ENCODE peak calls at places on chromosomes 16 and 17, in eight cellular contexts. K is Calu3, M is astrocyte, D is endothelial cell, G is mucosa of descending colon, O is heart right ventricle, L is mammary epithelial cell, X is prostate gland. Y is an unnamed sample.

GRCh38 chr16:75273054-75273925 is 21.9 kb upstream of the BCAR1 start:
- DNase-seq in K (no peak), M (peak), D (no peak), G (no peak), O (no peak), L (peak), X (no peak), Y (no peak)

GRCh38 chr16:8678068-8678927 is 3.9 kb downstream of the ABAT start:
- DNase-seq in K (no peak), M (peak), D (no peak), G (no peak), O (no peak), L (peak), X (no peak), Y (no peak)

GRCh38 chr16:85092309-85092708 is 20.0 kb downstream of the CIBAR2 start:
- DNase-seq in K (no peak), M (no peak), D (no peak), G (no peak), O (no peak), L (no peak), X (no peak), Y (no peak)

GRCh38 chr17:61338000-61338864 is 61.4 kb upstream of the TBX2 start:
- DNase-seq in K (no peak), M (peak), D (no peak), G (no peak), O (no peak), L (peak), X (no peak), Y (no peak)

GRCh38 chr16:24149102-24149501 is 107.0 kb upstream of the CACNG3 start:
- DNase-seq in K (no peak), M (no peak), D (no peak), G (no peak), O (no peak), L (no peak), X (no peak), Y (no peak)

GRCh38 chr16:58409316-58409973 is 17.2 kb downstream of the GINS3 start:
- DNase-seq in K (no peak), M (peak), D (no peak), G (no peak), O (peak), L (peak), X (peak), Y (no peak)

GRCh38 chr17:1087381-1088241 is 90.7 kb downstream of the TIMM22 start:
- DNase-seq in K (peak), M (peak), D (peak), G (peak), O (peak), L (peak), X (peak), Y (no peak)

GRCh38 chr17:9598661-9599060 is 22.2 kb downstream of the CFAP52 start:
- DNase-seq in K (no peak), M (no peak), D (no peak), G (no peak), O (no peak), L (peak), X (no peak), Y (no peak)

GRCh38 chr17:27807567-27808470 is 7.5 kb upstream of the NOS2 start:
- DNase-seq in K (peak), M (no peak), D (no peak), G (peak), O (peak), L (no peak), X (no peak), Y (peak)

GRCh38 chr17:978110-979093 is 1.2 kb downstream of the NXN start:
- DNase-seq in K (no peak), M (peak), D (peak), G (no peak), O (peak), L (peak), X (no peak), Y (no peak)

GRCh38 chr16:10831899-10832886 is 13.6 kb upstream of the TVP23A start:
- DNase-seq in K (no peak), M (no peak), D (no peak), G (no peak), O (no peak), L (no peak), X (no peak), Y (no peak)

GRCh38 chr16:15466886-15467781 is 32.7 kb downstream of the BMERB1 start:
- DNase-seq in K (no peak), M (no peak), D (no peak), G (no peak), O (no peak), L (no peak), X (no peak), Y (no peak)

DNA sequence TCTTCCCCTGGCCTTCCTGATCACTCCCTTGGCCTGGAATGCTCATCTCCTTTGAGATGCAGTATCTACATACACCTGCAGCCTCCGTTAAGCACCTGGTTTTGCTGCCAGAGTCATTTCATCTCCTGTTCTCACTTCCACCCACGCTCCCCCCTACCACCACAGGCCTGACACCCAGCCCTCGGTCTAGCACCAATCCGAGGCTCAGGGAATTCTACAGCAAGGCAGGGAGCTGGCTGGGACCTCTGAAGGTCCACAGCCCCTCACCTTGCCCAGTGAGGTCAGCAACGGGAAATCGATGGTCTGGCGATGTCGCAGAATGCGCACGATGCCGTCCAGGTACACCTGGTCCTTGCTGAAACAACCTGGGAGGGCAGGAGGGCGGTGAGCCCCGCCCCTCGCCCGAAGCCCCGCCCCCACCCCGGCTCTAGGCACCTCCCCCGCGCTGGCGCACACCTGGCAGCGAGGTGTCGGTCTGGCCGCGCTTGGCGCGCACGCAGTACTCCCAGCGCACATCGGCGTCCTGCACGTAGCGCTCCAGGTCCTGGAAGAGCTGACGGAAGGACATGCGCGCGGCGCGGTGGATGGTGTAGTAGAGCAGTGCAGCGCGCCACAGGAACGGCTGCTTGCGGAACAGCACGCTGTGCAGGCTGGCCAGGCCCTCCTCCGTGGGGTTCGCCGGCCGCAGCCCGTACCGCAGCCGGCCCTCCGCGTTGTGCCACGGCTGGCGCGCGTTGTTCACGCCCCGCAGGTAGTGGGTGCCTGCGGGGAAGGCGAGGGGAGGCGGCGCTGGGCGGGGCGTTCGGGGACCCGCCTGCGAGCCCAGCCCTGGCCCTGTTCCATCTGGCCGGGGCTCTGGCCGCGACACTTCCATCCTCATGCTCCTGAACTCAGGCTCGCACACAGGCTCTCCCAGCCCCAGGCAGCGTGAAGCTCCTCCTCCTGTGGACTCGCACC is 5.7 kb downstream of the MATCAP1 start:
- DNase-seq in K (peak), M (no peak), D (no peak), G (peak), O (no peak), L (peak), X (peak), Y (no peak)
- TF ChIP-seq CTCF in K (no peak), M (no peak), D (no peak), G (no peak), O (peak), L (peak), X (peak), Y (no peak)

DNA sequence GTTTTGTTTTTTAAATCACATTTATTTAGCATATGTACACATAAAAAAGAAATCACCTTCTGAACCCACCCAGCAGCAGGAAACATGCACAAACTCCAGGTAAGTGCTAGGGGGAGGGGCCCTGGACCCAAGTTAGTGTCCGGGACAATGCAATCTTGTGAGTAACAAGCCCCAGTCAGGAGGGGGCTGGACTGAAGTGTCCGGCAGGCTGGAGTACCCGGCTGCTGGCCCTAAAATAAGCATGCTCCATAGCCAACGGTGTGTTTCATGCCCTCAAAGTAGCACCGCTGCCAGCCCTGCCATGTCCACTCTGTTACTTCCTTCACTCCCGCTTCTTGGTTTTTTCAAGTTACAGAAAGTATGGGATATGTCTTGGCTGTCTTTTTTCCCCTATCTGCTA is 102.1 kb downstream of the SPAG9 start:
- DNase-seq in K (no peak), M (no peak), D (no peak), G (no peak), O (no peak), L (no peak), X (no peak), Y (no peak)
- TF ChIP-seq CTCF in K (no peak), M (no peak), D (no peak), G (no peak), O (no peak), L (no peak), X (no peak), Y (no peak)

GRCh38 chr17:42135664-42136653 is 13.4 kb downstream of the HSPB9 start:
- DNase-seq in K (peak), M (peak), D (no peak), G (peak), O (peak), L (peak), X (no peak), Y (no peak)
- TF ChIP-seq CTCF in K (no peak), M (no peak), D (no peak), G (no peak), O (no peak), L (no peak), X (no peak), Y (no peak)

DNA sequence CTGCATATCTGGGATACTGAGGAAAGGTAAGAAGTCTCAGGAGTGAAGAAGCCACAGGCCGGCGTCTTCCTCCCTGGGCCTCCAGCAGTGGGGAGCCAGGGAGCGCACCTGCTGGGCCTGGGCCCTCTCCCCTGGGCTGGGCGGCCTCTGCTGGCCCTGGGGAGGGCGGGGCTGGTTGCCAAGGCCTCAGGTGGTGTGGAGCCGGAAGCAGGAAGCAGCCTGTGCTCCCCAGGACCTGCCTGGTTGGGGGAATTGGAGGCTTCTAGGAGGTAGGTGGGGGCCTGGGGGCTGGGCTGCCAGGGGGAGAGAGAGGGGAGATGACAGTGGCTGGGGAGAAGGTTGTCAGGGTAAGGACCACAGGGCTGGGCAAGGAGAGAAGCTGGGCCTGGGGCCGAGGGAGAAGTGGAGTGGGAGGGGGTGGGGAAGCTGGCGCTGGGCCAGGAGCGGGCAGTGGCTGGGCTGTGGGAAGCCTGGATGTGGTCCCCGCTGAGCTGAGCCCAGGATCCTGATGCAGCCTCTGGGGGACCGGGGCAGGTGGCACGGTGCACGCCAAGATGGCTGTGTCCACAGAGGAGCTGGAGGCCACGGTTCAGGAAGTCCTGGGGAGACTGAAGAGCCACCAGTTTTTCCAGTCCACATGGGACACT is at the start of gene SMIM22:
- DNase-seq in K (peak), M (no peak), D (no peak), G (peak), O (no peak), L (no peak), X (no peak), Y (no peak)
- TF ChIP-seq CTCF in K (no peak), M (no peak), D (no peak), G (no peak), O (no peak), L (no peak), X (no peak), Y (no peak)

DNA sequence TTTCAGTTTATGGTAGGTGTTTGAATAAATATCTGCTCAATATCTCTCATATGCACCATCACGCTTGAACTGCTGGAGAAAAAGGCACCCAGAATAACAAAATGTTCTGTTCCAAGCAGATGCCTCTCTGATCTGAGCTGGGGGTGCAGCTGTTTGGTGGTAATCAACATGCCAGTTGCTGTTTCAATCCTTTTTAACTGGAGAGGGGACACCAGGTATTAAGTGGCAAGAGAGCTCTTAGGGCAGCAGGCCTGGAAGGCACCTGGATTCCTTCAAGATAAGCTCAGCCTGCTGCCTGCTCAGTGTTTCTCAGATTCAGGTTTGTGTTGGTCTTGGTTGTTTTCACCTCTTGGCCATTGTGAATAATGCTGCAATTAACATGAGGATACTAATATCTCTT is 27.2 kb upstream of the VAT1L start:
- DNase-seq in K (no peak), M (no peak), D (no peak), G (no peak), O (no peak), L (no peak), X (no peak), Y (no peak)
- TF ChIP-seq CTCF in K (no peak), M (no peak), D (no peak), G (no peak), O (no peak), L (no peak), X (no peak), Y (no peak)

DNA sequence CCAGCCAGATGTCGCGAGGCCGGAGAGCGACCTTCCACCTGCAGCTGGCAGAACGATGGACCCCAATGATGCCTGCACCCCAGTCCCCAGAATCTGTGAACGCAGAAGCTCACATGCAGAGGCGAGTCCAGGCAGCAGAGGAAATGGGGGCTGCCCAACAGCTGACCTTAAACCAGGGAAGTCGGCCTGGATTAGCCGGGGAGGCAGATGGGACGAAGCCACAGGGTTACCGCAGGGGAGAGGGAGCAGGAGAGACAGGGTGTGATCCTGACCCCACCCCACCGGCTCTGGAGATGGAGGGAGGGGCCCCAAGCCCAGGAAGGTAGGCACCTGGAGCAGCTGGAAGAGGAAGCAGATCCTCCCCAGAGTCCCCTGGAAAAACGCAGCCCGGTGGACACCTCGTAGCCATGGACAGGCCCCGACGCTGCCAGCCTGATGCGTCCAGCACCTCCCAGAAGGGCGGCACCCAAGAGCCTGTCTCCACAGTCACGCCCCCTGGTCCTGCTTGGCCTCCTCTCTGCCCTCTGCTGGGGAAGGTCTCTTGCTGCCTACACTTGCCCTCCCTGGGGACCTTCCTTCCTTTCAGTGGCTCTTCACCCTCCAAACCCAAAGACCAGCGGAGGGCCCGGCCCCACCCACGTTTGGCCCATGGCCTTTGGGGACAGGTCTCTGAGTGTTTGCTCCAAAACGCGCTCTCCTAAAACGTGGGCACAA is 37.3 kb downstream of the PIEZO1 start:
- DNase-seq in K (peak), M (no peak), D (no peak), G (peak), O (no peak), L (peak), X (no peak), Y (peak)
- TF ChIP-seq CTCF in K (peak), M (no peak), D (no peak), G (no peak), O (peak), L (peak), X (no peak), Y (peak)

GRCh38 chr17:18320301-18320700 is 5.2 kb downstream of the SMCR8 start:
- DNase-seq in K (no peak), M (no peak), D (no peak), G (no peak), O (no peak), L (no peak), X (no peak), Y (no peak)

GRCh38 chr17:18318122-18318521 is 3.0 kb downstream of the SMCR8 start:
- DNase-seq in K (no peak), M (no peak), D (no peak), G (no peak), O (no peak), L (no peak), X (no peak), Y (no peak)

GRCh38 chr17:18321309-18321708 is 6.2 kb downstream of the SMCR8 start:
- DNase-seq in K (no peak), M (no peak), D (no peak), G (no peak), O (no peak), L (no peak), X (no peak), Y (no peak)

GRCh38 chr17:18318771-18319450 is 3.8 kb downstream of the SMCR8 start:
- DNase-seq in K (no peak), M (no peak), D (no peak), G (no peak), O (no peak), L (no peak), X (no peak), Y (no peak)

DNA sequence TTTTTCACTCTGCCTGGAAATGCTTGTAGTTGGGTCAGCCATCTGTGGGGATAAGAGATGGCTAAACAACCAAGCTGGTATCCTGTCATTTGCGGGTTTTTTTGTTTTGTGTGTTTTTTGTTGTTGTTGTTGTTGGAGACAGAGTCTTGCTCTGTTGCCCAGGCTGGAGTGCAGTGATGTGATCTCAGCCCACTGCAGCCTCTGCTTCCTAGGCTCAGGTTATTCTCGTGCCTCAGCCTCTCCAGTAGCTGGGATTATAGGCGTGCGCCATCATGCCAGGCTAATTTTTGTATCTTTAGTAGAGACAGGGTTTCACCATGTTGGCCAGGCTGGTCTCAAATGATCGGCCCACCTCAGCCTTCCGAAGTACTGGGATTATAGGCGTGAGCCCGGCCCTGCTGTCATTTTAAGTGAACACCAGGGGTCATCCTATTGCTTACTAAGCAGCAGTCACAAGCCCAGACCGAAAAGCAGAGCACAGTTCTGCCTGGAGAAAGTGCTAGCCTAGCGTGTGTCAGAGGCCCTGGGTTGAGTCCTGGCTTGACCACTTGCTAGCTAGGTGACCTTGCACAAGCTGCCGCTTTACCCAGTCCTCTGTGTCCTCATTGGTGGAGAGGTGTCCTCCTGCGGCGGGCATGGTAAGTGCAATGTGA is 4.6 kb downstream of the SMCR8 start:
- DNase-seq in K (no peak), M (peak), D (peak), G (peak), O (no peak), L (peak), X (peak), Y (no peak)
- TF ChIP-seq CTCF in K (no peak), M (peak), D (no peak), G (no peak), O (peak), L (peak), X (peak), Y (peak)

GRCh38 chr17:5705081-5705875 is 121.0 kb upstream of the NLRP1 start:
- DNase-seq in K (peak), M (no peak), D (peak), G (no peak), O (no peak), L (no peak), X (no peak), Y (no peak)
- TF ChIP-seq CTCF in K (no peak), M (peak), D (peak), G (no peak), O (peak), L (peak), X (no peak), Y (peak)